ENCODE peak calls at places on chromosomes 5 and 9, in nine cellular contexts. V is CD8-positive, alpha-beta memory T cell; A is Karpas-422; K is IMR-90; B is psoas muscle; L is fibroblast of lung; G is upper lobe of right lung; I is pancreas; H is prostate gland. W is an unnamed sample.

GRCh38 chr9:90966475-90967150 is 165.0 kb downstream of the SYK start:
- DNase-seq in V (no peak), A (no peak), K (peak; percentile 49), B (no peak), L (peak; percentile 44), G (no peak), I (no peak), H (no peak), W (no peak)

GRCh38 chr9:107894572-107895261 is 405.1 kb upstream of the KLF4 start:
- DNase-seq in V (no peak), A (no peak), K (peak; percentile 93), B (no peak), L (peak; percentile 97), G (no peak), I (no peak), H (no peak), W (peak; percentile 70)

GRCh38 chr9:106069241-106069640 is 374.9 kb downstream of the TMEM38B start:
- DNase-seq in V (no peak), A (no peak), K (no peak), B (no peak), L (peak; percentile 33), G (no peak), I (no peak), H (no peak), W (no peak)

GRCh38 chr9:135256568-135257354 is 169.3 kb downstream of the OLFM1 start:
- DNase-seq in V (peak; percentile 30), A (peak; percentile 27), K (no peak), B (peak; percentile 4), L (no peak), G (peak; percentile 59), I (no peak), H (no peak), W (no peak)

GRCh38 chr5:138334867-138335447 is 3.1 kb upstream of the FAM53C start:
- DNase-seq in V (no peak), A (no peak), K (peak; percentile 23), B (no peak), L (no peak), G (no peak), I (no peak), H (no peak), W (no peak)

GRCh38 chr5:59618644-59619043 is 274.9 kb downstream of the PDE4D start:
- DNase-seq in V (no peak), A (no peak), K (no peak), B (no peak), L (no peak), G (no peak), I (no peak), H (no peak), W (no peak)

GRCh38 chr5:10668697-10669096 is 92.3 kb downstream of the DAP start:
- DNase-seq in V (no peak), A (no peak), K (peak; percentile 23), B (no peak), L (no peak), G (no peak), I (no peak), H (no peak), W (no peak)

GRCh38 chr5:102905052-102905451 is 149.9 kb downstream of the PAM start:
- DNase-seq in V (no peak), A (no peak), K (no peak), B (no peak), L (no peak), G (no peak), I (no peak), H (no peak), W (no peak)

GRCh38 chr9:105690742-105691141 is 3.6 kb upstream of the TMEM38B start:
- DNase-seq in V (no peak), A (peak; percentile 56), K (peak; percentile 22), B (no peak), L (peak; percentile 44), G (no peak), I (no peak), H (no peak), W (no peak)

GRCh38 chr9:132048191-132048590 is 31.5 kb downstream of the MED27 start:
- DNase-seq in V (no peak), A (no peak), K (no peak), B (no peak), L (no peak), G (no peak), I (no peak), H (no peak), W (no peak)

DNA sequence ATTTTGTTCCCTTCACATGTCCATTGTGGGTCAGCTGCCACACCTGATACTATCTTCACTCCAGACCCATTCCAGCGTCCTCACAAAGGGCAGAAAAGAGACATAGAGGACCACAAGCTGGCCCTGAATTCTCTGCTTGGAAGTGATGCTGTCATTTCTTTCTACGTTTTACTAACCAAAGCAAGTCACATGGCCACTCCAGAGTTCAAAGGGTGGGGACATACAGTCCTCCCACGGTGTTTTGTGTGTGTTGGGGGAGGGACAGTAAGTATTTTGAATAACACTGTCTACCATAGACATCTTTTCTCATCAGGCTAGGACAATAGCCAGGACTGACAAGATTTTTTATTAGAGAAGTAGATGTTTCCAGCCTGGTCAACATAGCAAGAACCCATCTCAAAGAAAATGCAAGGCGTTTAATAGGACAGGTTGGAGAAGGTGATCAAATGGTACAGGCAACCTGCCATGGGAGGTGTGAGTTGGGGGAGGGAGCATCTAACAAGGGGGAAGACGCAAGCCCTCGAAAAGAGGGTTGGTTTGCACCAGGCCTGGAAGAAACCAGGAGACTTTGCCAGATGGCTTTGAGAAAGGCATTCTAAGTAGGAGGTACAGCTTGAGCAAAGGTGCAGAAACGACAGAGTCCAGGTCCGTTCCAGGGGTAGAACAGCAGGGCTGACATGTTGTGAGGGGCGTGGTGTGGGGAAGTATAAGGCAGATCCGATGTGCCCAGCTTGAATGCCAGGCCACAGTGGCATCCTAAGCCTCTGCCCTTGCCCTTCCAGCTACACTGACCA is 11.3 kb upstream of the GLIPR2 start:
- DNase-seq in V (no peak), A (no peak), K (no peak), B (no peak), L (no peak), G (no peak), I (no peak), H (no peak), W (no peak)
- H3K4me1 ChIP-seq in V (peaks cover 15% of the 10 kb centered on the region), A (no peaks in the 10 kb centered on the region), K (no peaks in the 10 kb centered on the region), B (no peaks in the 10 kb centered on the region), L (no peaks in the 10 kb centered on the region), G (peaks cover 13% of the 10 kb centered on the region), I (no peaks in the 10 kb centered on the region), H (no peaks in the 10 kb centered on the region), W (no peaks in the 10 kb centered on the region)

GRCh38 chr5:149807614-149808013 is 77.5 kb downstream of the PPARGC1B start:
- DNase-seq in V (no peak), A (no peak), K (no peak), B (no peak), L (no peak), G (no peak), I (no peak), H (no peak), W (no peak)

GRCh38 chr5:149810856-149811255 is 80.7 kb downstream of the PPARGC1B start:
- DNase-seq in V (no peak), A (no peak), K (no peak), B (no peak), L (no peak), G (no peak), I (no peak), H (no peak), W (no peak)

GRCh38 chr5:149811453-149811852 is 81.3 kb downstream of the PPARGC1B start:
- DNase-seq in V (no peak), A (no peak), K (no peak), B (no peak), L (no peak), G (no peak), I (no peak), H (no peak), W (no peak)

GRCh38 chr5:149809919-149810691 is 80.0 kb downstream of the PPARGC1B start:
- DNase-seq in V (no peak), A (no peak), K (no peak), B (no peak), L (no peak), G (no peak), I (no peak), H (no peak), W (no peak)

DNA sequence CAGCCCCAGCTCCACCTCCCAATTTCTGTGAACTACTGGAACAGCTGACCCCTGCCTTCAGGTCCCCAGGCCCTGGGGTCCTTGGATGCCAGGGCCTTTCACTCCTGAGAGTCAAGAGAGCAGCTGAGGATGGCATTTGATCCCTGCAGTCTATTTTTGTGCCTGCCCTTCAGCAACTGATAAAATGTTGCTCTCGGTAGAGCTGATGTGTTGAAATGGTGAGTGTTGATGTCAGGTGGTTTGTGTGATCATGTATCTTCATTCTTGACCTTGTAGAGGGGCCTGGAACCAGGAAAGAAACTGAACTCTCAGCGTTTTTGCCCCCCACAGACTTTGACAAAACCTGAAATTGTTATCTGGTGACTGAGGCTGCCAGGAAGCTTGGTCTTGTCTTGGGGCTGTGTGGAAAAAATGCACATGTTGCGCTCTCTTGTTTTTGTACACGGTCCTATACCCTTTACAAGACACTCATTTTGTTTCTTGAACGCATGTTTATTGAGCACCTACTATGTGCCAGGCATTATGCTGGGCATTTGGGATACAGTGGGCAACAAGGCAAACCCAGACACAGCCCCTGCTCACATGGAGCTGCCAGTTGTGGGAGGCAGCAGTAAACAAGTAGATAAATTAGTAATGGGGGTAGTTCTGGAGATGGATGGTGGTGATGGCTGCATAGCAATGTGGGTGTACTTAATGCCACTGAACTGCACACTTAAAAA is 78.3 kb downstream of the PPARGC1B start:
- DNase-seq in V (no peak), A (no peak), K (no peak), B (no peak), L (no peak), G (no peak), I (no peak), H (no peak), W (no peak)
- H3K4me1 ChIP-seq in V (no peaks in the 10 kb centered on the region), A (peaks cover 18% of the 10 kb centered on the region), K (peaks cover 12% of the 10 kb centered on the region), B (peaks cover 85% of the 10 kb centered on the region), L (peaks cover 12% of the 10 kb centered on the region), G (peaks cover 10% of the 10 kb centered on the region), I (no peaks in the 10 kb centered on the region), H (no peaks in the 10 kb centered on the region), W (peaks cover 21% of the 10 kb centered on the region)

DNA sequence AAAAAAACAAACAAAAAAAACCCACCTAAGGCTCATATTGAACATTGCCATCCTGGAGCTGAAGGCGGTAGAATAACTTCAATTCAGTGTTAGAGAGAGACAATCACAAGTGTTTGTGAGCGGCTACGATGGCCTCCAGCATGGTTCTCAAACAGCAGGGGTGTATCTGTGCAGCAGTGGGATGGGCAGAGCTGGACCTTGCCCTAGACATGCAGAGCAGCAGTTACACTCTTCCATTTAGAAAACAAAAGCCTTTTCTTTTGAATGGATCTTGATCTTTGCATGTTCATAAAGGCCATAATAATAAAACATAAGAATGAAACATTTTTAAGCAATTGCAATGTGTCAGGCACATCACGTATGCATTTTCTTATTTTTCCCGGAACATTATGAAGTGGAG is 50.3 kb downstream of the ARHGAP26 start:
- DNase-seq in V (no peak), A (no peak), K (no peak), B (no peak), L (no peak), G (no peak), I (no peak), H (no peak), W (no peak)
- H3K4me1 ChIP-seq in V (peaks cover 4% of the 10 kb centered on the region), A (no peaks in the 10 kb centered on the region), K (peaks cover 21% of the 10 kb centered on the region), B (peaks cover 46% of the 10 kb centered on the region), L (peaks cover 25% of the 10 kb centered on the region), G (peaks cover 39% of the 10 kb centered on the region), I (peaks cover 6% of the 10 kb centered on the region), H (peaks cover 11% of the 10 kb centered on the region), W (peaks cover 2% of the 10 kb centered on the region)

DNA sequence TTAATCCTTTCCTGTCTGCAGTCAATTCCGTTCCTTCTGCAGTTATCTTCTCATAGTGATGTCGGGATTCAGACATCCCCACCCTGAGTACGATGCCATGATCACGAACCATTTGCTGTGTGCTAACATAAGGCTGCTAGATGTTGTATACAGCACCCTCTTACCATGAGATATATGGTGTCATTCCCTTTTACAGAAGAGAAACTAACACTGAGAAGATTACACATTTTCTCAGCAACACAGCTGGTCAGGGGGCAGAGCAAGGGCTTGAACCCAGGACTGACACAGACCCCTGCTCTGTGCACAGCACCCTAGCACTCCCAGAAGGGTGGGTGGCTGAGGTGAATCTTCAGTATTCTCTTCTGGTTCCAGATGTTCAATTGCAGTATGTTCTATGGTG is 46.9 kb upstream of the HSD17B4 start:
- DNase-seq in V (no peak), A (peak; percentile 39), K (no peak), B (no peak), L (no peak), G (no peak), I (no peak), H (no peak), W (no peak)
- H3K4me1 ChIP-seq in V (no peaks in the 10 kb centered on the region), A (peaks cover 33% of the 10 kb centered on the region), K (peaks cover 1% of the 10 kb centered on the region), B (no peaks in the 10 kb centered on the region), L (no peaks in the 10 kb centered on the region), G (no peaks in the 10 kb centered on the region), I (no peaks in the 10 kb centered on the region), H (no peaks in the 10 kb centered on the region), W (no peaks in the 10 kb centered on the region)